ENCODE peak calls at places on chromosomes 13 and 19, in ten cellular contexts. J, B, Y, K, V, E, G, R, Q and I are unnamed samples. For H3K4me1, the result is how much of the 10 kb centered on the place peaks cover.

GRCh38 chr19:873084-874019 is 13.9 kb downstream of the CFD start:
- DNase-seq in J (peak), B (no peak), Y (no peak), K (peak), V (no peak), E (peak), G (no peak), R (no peak), Q (peak), I (no peak)

GRCh38 chr13:52109096-52109495 is 19.8 kb downstream of the NEK5 start:
- DNase-seq in J (no peak), B (no peak), Y (no peak), K (no peak), V (no peak), E (no peak), G (no peak), R (no peak), Q (no peak), I (no peak)

GRCh38 chr19:31232871-31233270 is 116.4 kb downstream of the TSHZ3 start:
- DNase-seq in J (no peak), B (no peak), Y (no peak), K (peak), V (no peak), E (no peak), G (no peak), R (no peak), Q (no peak), I (no peak)

GRCh38 chr13:114110091-114110829 is 22.2 kb downstream of the RASA3 start:
- DNase-seq in J (peak), B (no peak), Y (peak), K (no peak), V (peak), E (peak), G (no peak), R (peak), Q (peak), I (peak)

GRCh38 chr13:41590122-41590521 is 132.8 kb downstream of the RGCC start:
- DNase-seq in J (no peak), B (no peak), Y (no peak), K (no peak), V (no peak), E (no peak), G (no peak), R (no peak), Q (no peak), I (no peak)

GRCh38 chr13:79530270-79530669 is 49.3 kb downstream of the NDFIP2 start:
- DNase-seq in J (no peak), B (no peak), Y (no peak), K (no peak), V (no peak), E (no peak), G (no peak), R (no peak), Q (no peak), I (no peak)

GRCh38 chr13:33281951-33282595 is 3.5 kb downstream of the STARD13 start:
- DNase-seq in J (no peak), B (no peak), Y (no peak), K (peak), V (no peak), E (no peak), G (no peak), R (no peak), Q (no peak), I (no peak)

GRCh38 chr13:48194392-48194754 is 38.6 kb upstream of the ITM2B start:
- DNase-seq in J (no peak), B (no peak), Y (no peak), K (no peak), V (no peak), E (no peak), G (no peak), R (no peak), Q (no peak), I (no peak)

GRCh38 chr19:3382460-3383100 is 16.2 kb downstream of the NFIC start:
- DNase-seq in J (no peak), B (no peak), Y (no peak), K (no peak), V (no peak), E (no peak), G (no peak), R (no peak), Q (no peak), I (no peak)
- H3K4me1 ChIP-seq in J (under half), B (half or more), Y (half or more), K (under half), V (half or more), E (half or more), G (half or more), R (under half), Q (under half), I (under half)

GRCh38 chr19:49421039-49421877 is 2.0 kb downstream of the PTH2 start:
- DNase-seq in J (no peak), B (no peak), Y (peak), K (peak), V (peak), E (peak), G (peak), R (no peak), Q (no peak), I (peak)

GRCh38 chr19:49421878-49422202 is 1.4 kb downstream of the PTH2 start:
- DNase-seq in J (no peak), B (no peak), Y (no peak), K (no peak), V (no peak), E (no peak), G (no peak), R (no peak), Q (no peak), I (no peak)

GRCh38 chr19:49423985-49424303 is 703 bp upstream of the PTH2 start:
- DNase-seq in J (peak), B (no peak), Y (no peak), K (no peak), V (no peak), E (no peak), G (no peak), R (no peak), Q (no peak), I (no peak)

GRCh38 chr19:49423278-49423984 is at the start of gene PTH2:
- DNase-seq in J (no peak), B (no peak), Y (no peak), K (no peak), V (no peak), E (no peak), G (no peak), R (no peak), Q (no peak), I (no peak)

DNA sequence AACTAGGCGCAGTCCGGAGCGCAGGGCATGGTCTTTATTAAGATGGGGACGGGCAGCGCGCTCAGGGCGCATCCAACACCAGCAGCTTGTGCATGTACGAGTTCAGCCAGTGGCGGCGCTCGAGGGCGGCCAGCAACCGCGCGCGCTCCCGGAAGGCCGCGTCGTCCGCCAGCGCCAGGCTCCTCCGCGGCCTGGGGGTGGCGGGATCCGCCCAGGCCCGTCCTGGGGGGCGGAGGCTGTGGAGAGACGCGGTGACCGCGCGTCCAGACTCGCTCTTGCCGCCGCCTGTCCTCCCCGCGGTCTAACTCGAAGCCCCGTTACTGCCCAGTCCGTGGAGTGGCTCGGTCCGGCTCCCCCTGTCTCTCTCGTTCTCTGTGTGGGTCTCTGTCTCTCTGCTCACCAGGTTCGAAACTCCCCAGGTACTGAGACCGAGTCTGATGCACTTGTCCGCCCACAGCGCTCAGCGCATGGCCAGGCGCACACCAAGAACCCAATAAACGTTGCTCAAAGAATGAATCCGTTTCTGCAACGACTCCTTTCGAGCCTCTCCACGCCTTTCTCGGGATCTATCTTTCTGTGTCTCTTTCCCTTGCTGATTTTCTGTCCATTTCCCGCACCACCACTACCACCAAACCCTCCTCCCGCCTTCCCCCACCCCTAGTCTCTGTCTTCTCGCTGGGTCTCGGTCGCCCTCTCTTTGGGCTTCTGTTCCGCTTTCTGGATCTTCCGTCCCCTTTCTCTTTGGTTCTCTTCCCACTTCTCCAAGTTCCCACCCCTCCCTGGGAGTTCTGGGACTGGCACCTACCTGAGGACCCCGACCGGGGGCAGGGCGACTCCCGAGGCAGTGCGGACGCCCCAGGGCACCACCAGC is 599 bp downstream of the PTH2 start:
- DNase-seq in J (peak), B (no peak), Y (no peak), K (peak), V (no peak), E (peak), G (peak), R (no peak), Q (no peak), I (peak)
- H3K4me3 ChIP-seq in J (peak), B (peak), Y (peak), K (no peak), V (no peak), E (peak), G (peak), R (peak), Q (peak), I (peak)

DNA sequence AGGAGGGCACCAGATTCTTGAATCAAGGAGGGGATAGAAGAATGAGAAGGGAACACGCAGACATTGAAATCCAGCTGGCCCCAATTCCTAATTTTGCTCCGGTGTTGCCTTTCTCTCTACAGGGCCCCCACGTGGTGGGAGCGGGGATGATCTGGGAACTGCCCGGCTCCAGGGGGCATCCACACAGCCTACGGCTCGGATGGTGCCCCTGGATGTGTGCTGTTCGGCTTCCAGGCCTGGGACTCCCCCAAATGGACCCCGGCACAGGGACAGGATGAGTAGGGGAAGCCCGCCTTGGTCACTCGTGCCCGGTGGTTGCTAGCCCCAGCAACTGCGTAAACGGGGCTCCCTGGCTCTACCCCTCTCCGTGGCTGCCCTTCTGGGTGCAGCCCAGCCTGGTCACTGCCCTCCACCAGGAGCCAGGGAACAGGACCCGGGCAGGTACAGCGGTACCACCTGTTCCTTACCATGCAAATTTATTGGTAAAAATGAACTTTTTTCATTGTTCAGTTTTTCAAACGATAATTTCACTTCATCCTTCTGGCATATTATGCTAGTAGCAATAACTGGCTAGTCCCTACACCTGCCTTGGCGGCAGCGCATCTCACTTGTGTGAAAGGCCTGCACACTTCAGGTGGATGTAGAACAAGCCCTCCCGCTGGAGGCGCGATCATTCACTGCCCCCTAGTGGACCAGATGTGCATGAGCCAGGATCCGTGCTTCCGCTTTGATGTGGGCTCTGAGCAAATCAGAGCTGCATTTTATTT is 111.6 kb downstream of the TEX26 start:
- DNase-seq in J (peak), B (peak), Y (peak), K (peak), V (peak), E (peak), G (peak), R (peak), Q (peak), I (peak)
- H3K4me1 ChIP-seq in J (under half), B (under half), Y (under half), K (under half), V (under half), E (under half), G (under half), R (under half), Q (under half), I (under half)

GRCh38 chr13:66895780-66896179 is 334.4 kb downstream of the PCDH9 start:
- DNase-seq in J (no peak), B (no peak), Y (no peak), K (no peak), V (no peak), E (no peak), G (no peak), R (no peak), Q (no peak), I (no peak)
- H3K4me3 ChIP-seq in J (no peak), B (no peak), Y (no peak), K (no peak), V (no peak), E (no peak), G (no peak), R (no peak), Q (no peak), I (no peak)

GRCh38 chr13:77986699-77987098 is 68.1 kb upstream of the EDNRB start:
- DNase-seq in J (no peak), B (no peak), Y (no peak), K (no peak), V (no peak), E (no peak), G (no peak), R (no peak), Q (no peak), I (no peak)
- H3K4me1 ChIP-seq in J (under half), B (under half), Y (under half), K (under half), V (under half), E (under half), G (under half), R (under half), Q (under half), I (under half)

GRCh38 chr13:24252136-24252535 is 57.2 kb upstream of the C1QTNF9 start:
- DNase-seq in J (no peak), B (no peak), Y (no peak), K (no peak), V (no peak), E (no peak), G (no peak), R (no peak), Q (no peak), I (no peak)
- H3K4me3 ChIP-seq in J (peak), B (peak), Y (no peak), K (no peak), V (no peak), E (no peak), G (no peak), R (no peak), Q (peak), I (no peak)

DNA sequence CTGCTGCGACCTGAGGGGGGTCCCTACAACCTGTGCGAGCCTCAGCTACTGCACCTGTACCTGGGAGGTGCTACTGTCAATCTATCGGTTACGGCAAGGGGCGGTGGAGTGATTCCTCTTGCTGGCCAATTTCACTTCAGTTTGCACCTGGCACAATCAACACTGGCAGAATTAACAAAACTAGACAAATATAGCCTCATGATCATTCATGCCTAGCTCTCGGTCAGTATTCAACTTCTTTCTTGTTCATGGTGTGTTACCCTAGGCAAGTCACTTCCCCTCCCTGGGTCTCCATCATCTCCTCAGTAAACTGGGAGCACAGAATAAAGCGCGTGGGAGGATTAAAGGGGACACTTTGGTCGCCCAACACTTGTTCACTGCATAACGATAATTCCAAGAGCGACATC is 621 bp downstream of the HAUS8 start:
- DNase-seq in J (peak), B (no peak), Y (no peak), K (no peak), V (no peak), E (no peak), G (no peak), R (no peak), Q (no peak), I (no peak)
- H3K4me1 ChIP-seq in J (under half), B (under half), Y (under half), K (under half), V (under half), E (under half), G (half or more), R (under half), Q (under half), I (under half)

GRCh38 chr19:45883586-45883880 is 2.4 kb downstream of the IRF2BP1 start:
- DNase-seq in J (no peak), B (no peak), Y (no peak), K (no peak), V (no peak), E (no peak), G (no peak), R (no peak), Q (no peak), I (no peak)

GRCh38 chr19:45881082-45881908 is 4.6 kb downstream of the IRF2BP1 start:
- DNase-seq in J (no peak), B (no peak), Y (no peak), K (no peak), V (no peak), E (no peak), G (no peak), R (no peak), Q (no peak), I (no peak)

GRCh38 chr19:45881909-45882528 is 3.9 kb downstream of the IRF2BP1 start:
- DNase-seq in J (no peak), B (no peak), Y (no peak), K (no peak), V (no peak), E (no peak), G (no peak), R (no peak), Q (no peak), I (peak)

GRCh38 chr19:45883881-45884681 is 1.9 kb downstream of the IRF2BP1 start:
- DNase-seq in J (no peak), B (no peak), Y (no peak), K (no peak), V (no peak), E (no peak), G (no peak), R (no peak), Q (no peak), I (no peak)

DNA sequence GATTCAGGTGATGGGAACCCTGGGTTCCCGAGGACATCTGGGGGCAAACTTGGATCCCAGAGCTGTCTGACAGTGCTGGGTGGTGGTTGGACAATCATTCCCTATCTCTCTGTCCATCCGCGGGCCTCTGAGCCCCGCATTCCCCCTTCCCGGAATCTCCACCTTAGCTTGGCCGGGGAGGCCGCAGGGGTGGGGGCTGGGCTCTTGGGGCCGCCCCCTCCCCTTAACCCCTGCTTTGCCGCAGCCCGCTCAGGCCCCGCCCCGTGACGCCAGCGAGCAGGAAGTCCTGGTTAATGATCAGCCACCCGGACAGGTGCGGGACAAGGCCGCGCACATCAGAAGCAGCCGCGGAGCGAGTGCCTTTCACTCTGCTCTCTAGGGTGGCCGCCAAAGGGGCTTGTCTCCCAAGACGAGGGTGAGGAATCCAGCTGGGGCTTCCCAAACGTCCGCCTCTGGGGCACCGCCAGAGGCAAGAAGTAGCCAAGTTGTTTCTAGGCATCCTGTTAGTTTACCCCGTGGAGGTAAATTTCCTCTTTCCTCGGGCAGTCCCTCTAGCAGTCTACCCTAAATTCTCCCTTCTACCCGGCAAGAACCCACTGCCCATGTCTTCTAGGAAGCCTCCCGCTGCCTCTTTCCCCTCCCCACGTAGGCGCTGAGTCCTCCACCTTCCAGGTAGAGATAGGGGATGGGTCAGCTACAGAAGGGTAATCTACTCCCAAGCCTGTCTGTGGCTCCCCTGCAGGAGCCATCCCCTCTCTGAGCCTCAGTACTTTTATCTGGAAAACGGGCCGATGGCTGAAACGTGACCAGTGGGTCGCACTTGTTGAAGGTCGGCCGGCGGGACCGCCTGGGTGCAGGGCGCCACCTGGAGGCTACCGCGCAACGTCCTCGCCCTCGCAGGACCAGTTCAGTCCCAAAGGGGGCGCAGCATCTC is 3.0 kb downstream of the IRF2BP1 start:
- DNase-seq in J (peak), B (no peak), Y (peak), K (peak), V (peak), E (peak), G (peak), R (peak), Q (peak), I (peak)
- H3K4me3 ChIP-seq in J (no peak), B (peak), Y (peak), K (peak), V (peak), E (peak), G (no peak), R (peak), Q (no peak), I (peak)

GRCh38 chr19:53868892-53869804 is 1.5 kb downstream of the MYADM start:
- DNase-seq in J (peak), B (peak), Y (peak), K (peak), V (peak), E (peak), G (peak), R (peak), Q (peak), I (peak)
- H3K4me1 ChIP-seq in J (under half), B (under half), Y (under half), K (under half), V (under half), E (under half), G (half or more), R (under half), Q (under half), I (under half)

DNA sequence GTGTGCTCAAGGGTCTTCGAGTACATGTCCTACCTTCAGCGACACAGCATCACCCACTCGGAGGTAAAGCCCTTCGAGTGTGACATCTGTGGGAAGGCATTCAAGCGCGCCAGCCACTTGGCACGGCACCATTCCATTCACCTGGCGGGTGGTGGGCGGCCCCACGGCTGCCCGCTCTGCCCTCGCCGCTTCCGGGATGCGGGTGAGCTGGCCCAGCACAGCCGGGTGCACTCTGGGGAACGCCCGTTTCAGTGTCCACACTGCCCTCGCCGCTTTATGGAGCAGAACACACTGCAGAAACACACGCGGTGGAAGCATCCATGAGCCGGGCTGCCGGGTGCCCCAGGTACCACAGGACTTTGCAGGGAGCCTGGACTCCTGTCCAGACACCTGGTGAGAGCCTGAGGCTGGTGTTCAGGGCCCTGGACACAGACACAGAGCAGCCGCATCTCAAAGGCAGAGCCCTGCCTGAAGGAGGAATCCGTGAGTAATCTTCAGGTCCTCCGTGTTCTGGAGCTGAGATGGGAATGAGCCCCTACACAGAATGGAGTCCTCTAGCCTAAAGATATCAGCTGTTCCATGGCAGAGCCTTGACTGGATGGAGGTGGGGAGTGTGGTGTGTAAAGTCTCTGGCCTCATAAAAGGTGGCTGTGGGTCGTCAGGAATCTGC is 1.5 kb downstream of the ZNF581 start:
- DNase-seq in J (no peak), B (no peak), Y (no peak), K (no peak), V (no peak), E (no peak), G (no peak), R (no peak), Q (no peak), I (no peak)
- H3K4me3 ChIP-seq in J (no peak), B (no peak), Y (no peak), K (peak), V (no peak), E (peak), G (peak), R (peak), Q (peak), I (peak)